ENCODE peak calls at places on chromosomes 4 and X, in four cellular contexts. A is AG04449, I is cardiac muscle cell, G is glutamatergic neuron. Q is an unnamed sample.

GRCh38 chr4:47667552-47667951 is 170.3 kb downstream of the CORIN start:
- DNase-seq in A (no peak), I (no peak), G (no peak), Q (no peak)

GRCh38 chr4:73984736-73985527 is 3.1 kb downstream of the PPBP start:
- DNase-seq in A (no peak), I (no peak), G (no peak), Q (no peak)

GRCh38 chr4:83599183-83599582 is 63.3 kb downstream of the GPAT3 start:
- DNase-seq in A (no peak), I (peak), G (no peak), Q (no peak)

GRCh38 chrX:111264397-111264796 is 5.9 kb downstream of the CAPN6 start:
- DNase-seq in A (no peak), I (no peak), G (no peak), Q (no peak)

GRCh38 chr4:127214001-127214400 is 418.8 kb upstream of the INTU start:
- DNase-seq in A (no peak), I (no peak), G (no peak), Q (no peak)

GRCh38 chr4:47543331-47543730 is 58.3 kb downstream of the ATP10D start:
- DNase-seq in A (no peak), I (no peak), G (no peak), Q (no peak)

GRCh38 chr4:55854132-55854531 is 684 bp downstream of the EXOC1 start:
- DNase-seq in A (no peak), I (peak), G (peak), Q (no peak)

GRCh38 chr4:165631912-165632311 is 241.1 kb upstream of the TLL1 start:
- DNase-seq in A (no peak), I (no peak), G (no peak), Q (no peak)

GRCh38 chr4:26611879-26612278 is 28.0 kb downstream of the TBC1D19 start:
- DNase-seq in A (no peak), I (no peak), G (no peak), Q (no peak)

GRCh38 chr4:151998723-151999122 is 237.9 kb upstream of the GATB start:
- DNase-seq in A (no peak), I (no peak), G (no peak), Q (no peak)

GRCh38 chr4:142660728-142661127 is 185.4 kb downstream of the INPP4B start:
- DNase-seq in A (no peak), I (no peak), G (no peak), Q (no peak)
- TF ChIP-seq CTCF in A (no peak), I (no peak), G (no peak), Q (no peak)

DNA sequence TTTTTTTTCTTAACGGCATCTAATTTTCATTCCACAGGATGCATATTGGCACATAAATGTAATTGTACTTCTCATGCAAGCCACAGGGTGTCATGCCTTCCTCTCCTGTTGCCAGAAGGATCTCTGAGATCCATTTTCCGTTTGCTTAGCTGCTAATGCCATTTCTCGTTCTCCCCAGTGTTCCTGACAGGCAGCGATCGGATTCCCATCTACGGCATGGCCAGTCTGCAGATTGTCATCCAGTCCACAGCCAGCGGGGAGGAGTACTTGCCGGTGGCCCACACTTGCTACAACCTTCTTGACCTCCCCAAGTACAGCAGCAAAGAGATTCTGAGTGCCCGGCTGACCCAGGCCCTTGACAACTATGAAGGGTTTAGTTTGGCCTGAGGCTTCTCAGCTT is 8.9 kb upstream of the NAP1L5 start:
- DNase-seq in A (no peak), I (peak), G (no peak), Q (peak)
- TF ChIP-seq CTCF in A (peak), I (peak), G (peak), Q (peak)

GRCh38 chrX:78109458-78109857 is 5.4 kb downstream of the PGK1 start:
- DNase-seq in A (no peak), I (no peak), G (no peak), Q (no peak)
- TF ChIP-seq CTCF in A (no peak), I (no peak), G (no peak), Q (no peak)

DNA sequence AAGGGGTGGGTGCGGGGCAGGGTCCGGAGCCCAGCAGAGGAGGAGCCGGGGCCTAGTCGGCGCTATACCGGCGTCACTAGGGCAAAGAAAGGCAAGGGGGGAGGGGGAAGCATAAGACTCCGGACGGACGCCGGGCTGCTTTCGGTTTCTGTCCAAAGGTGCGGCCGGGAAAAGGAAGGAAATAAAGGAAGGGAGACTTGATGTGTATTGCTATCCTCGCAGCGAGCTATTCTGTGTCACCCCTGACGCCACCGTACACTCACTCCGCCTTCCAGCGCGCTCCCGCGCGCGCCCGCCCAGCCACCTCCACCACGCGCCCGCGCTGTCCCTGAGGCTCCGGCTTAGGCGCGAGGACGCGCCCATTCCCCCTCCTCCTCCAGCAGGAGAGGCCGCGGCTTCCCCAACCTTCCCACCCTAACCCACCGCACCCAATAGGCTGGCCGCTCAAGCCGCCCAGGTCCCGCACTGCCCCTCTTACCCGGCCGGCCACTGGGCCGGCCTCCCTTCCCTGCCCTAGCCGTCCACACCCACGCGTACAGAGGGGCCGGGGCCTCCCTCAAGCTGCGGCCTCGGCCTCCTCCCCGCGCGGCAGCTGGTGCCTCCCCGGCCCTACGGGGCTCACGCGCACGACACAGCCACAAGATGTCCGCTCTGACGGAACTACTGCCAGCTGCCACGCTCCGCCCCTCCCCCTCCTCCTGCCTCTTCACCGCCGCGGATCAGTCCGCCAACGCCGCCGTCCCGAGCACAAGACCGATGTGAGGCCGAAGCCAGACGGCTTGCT is at the start of gene UBE2D3:
- DNase-seq in A (peak), I (peak), G (peak), Q (peak)
- TF ChIP-seq CTCF in A (no peak), I (peak), G (no peak), Q (peak)

DNA sequence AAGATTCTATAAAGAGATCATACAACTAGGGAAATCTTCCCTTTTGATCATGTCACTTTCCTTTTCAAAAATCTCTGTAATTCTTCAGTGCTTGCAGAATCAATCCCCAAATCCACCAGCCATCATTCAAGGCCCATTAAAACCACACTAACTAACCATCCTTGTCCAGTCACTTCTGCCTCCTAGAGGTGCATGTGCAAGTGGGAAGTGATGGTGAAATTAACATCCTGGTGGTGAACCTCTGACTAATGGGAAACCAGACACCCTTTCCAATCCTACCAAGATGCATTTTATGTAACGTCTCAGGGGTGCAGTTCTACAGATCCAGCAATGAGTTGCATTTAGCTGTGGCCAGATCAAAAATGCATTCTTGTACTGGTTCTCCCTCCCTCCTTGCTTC is 341.8 kb downstream of the RAPGEF2 start:
- DNase-seq in A (no peak), I (peak), G (no peak), Q (no peak)
- TF ChIP-seq CTCF in A (peak), I (peak), G (no peak), Q (peak)

GRCh38 chr4:169774466-169775445 is 17.0 kb upstream of the HPF1 start:
- DNase-seq in A (no peak), I (peak), G (peak), Q (no peak)
- TF ChIP-seq CTCF in A (peak), I (peak), G (peak), Q (peak)

DNA sequence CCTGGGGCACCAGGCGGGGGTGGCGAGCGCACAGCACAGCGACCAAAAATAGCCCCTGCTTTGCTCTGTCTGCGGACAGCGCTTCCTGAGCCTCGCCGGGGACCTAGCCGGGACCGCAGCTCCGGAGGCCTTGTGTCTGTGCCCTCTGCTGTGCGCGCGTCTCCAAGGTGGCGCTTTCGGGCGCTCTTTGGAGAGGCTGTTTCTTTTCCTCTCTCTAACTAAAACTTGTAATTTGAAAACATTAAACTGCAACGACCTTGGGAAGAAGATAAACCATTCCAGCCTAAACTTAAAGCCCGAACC is 3.4 kb downstream of the ARX start:
- DNase-seq in A (no peak), I (no peak), G (no peak), Q (no peak)
- TF ChIP-seq CTCF in A (no peak), I (no peak), G (no peak), Q (no peak)

GRCh38 chr4:162131256-162131655 is 32.5 kb downstream of the FSTL5 start:
- DNase-seq in A (no peak), I (no peak), G (no peak), Q (no peak)
- TF ChIP-seq CTCF in A (no peak), I (no peak), G (peak), Q (no peak)

GRCh38 chr4:71553605-71554004 is 214.8 kb downstream of the SLC4A4 start:
- DNase-seq in A (no peak), I (peak), G (no peak), Q (peak)

GRCh38 chr4:71554025-71554424 is 215.2 kb downstream of the SLC4A4 start:
- DNase-seq in A (no peak), I (no peak), G (no peak), Q (no peak)

GRCh38 chr4:71545168-71545567 is 206.3 kb downstream of the SLC4A4 start:
- DNase-seq in A (peak), I (no peak), G (no peak), Q (peak)

GRCh38 chr4:71549516-71550160 is 210.8 kb downstream of the SLC4A4 start:
- DNase-seq in A (no peak), I (peak), G (no peak), Q (no peak)

GRCh38 chr4:71550220-71551190 is 211.7 kb downstream of the SLC4A4 start:
- DNase-seq in A (peak), I (peak), G (no peak), Q (no peak)
- TF ChIP-seq CTCF in A (no peak), I (peak), G (no peak), Q (peak)